ENCODE peak calls at places on chromosomes 3 and 15, in five cellular contexts. J, N, S, R and Q are unnamed samples.

GRCh38 chr3:71010731-71011455 is 572.6 kb downstream of the FOXP1 start:
- DNase-seq in J (no peak), N (peak), S (no peak), R (no peak), Q (no peak)

GRCh38 chr3:87575538-87575937 is 299.2 kb upstream of the POU1F1 start:
- DNase-seq in J (no peak), N (no peak), S (no peak), R (no peak), Q (no peak)

GRCh38 chr3:71581981-71582611 is 1.4 kb downstream of the FOXP1 start:
- DNase-seq in J (peak), N (peak), S (peak), R (peak), Q (peak)

GRCh38 chr15:23648920-23649515 is 1.4 kb upstream of the MAGEL2 start:
- DNase-seq in J (peak), N (no peak), S (no peak), R (no peak), Q (no peak)

GRCh38 chr3:143207338-143207961 is 87.9 kb downstream of the CHST2 start:
- DNase-seq in J (peak), N (no peak), S (no peak), R (no peak), Q (no peak)

GRCh38 chr15:48622227-48622626 is 23.3 kb downstream of the FBN1 start:
- DNase-seq in J (peak), N (no peak), S (no peak), R (no peak), Q (no peak)

GRCh38 chr3:64340636-64341240 is 115.5 kb upstream of the PRICKLE2 start:
- DNase-seq in J (peak), N (no peak), S (no peak), R (no peak), Q (no peak)

GRCh38 chr3:56467108-56467507 is 1.2 kb downstream of the ERC2 start:
- DNase-seq in J (peak), N (peak), S (peak), R (peak), Q (no peak)

GRCh38 chr3:58045084-58045483 is 36.9 kb downstream of the FLNB start:
- DNase-seq in J (no peak), N (no peak), S (no peak), R (no peak), Q (no peak)

GRCh38 chr3:36305929-36306520 is 74.3 kb upstream of the STAC start:
- DNase-seq in J (no peak), N (no peak), S (no peak), R (no peak), Q (no peak)

GRCh38 chr3:137770821-137771399 is 6.8 kb downstream of the SOX14 start:
- DNase-seq in J (no peak), N (no peak), S (no peak), R (peak), Q (no peak)

GRCh38 chr3:123119802-123120201 is 53.0 kb downstream of the PDIA5 start:
- DNase-seq in J (no peak), N (no peak), S (no peak), R (no peak), Q (no peak)

GRCh38 chr3:42547401-42547945 is 34.3 kb downstream of the SEC22C start:
- DNase-seq in J (peak), N (peak), S (no peak), R (peak), Q (peak)

GRCh38 chr3:50627407-50628051 is 10.6 kb downstream of the MAPKAPK3 start:
- DNase-seq in J (peak), N (no peak), S (no peak), R (peak), Q (no peak)

GRCh38 chr3:185153170-185153733 is 392 bp upstream of the C3orf70 start:
- DNase-seq in J (no peak), N (no peak), S (no peak), R (peak), Q (peak)

GRCh38 chr3:38599886-38600285 is 49.6 kb downstream of the SCN5A start:
- DNase-seq in J (no peak), N (no peak), S (no peak), R (no peak), Q (no peak)